ENCODE peak calls at places on chromosomes 16 and 17, in eight cellular contexts. B is gastrocnemius medialis; X is neural progenitor cell; F is cardiac muscle cell; E is HCT116; N is CD8-positive, alpha-beta T cell; D is tibial artery; U is breast epithelium. Y is an unnamed sample. For H3K9me3 and H3K4me1, the result is how much of the 10 kb centered on the place peaks cover.

GRCh38 chr17:82231562-82232321 is 2.9 kb downstream of the SLC16A3 start:
- DNase-seq in B (peak), X (peak), F (peak), E (no peak), N (no peak), D (peak), U (peak), Y (peak)

GRCh38 chr16:87226926-87227650 is 90.1 kb downstream of the C16orf95 start:
- DNase-seq in B (no peak), X (no peak), F (peak), E (no peak), N (no peak), D (peak), U (no peak), Y (no peak)

GRCh38 chr17:67066717-67067116 is 22.4 kb downstream of the CACNG1 start:
- DNase-seq in B (no peak), X (no peak), F (no peak), E (no peak), N (no peak), D (no peak), U (no peak), Y (no peak)

GRCh38 chr16:24337013-24337412 is 80.9 kb downstream of the CACNG3 start:
- DNase-seq in B (no peak), X (no peak), F (no peak), E (no peak), N (no peak), D (no peak), U (no peak), Y (no peak)

GRCh38 chr17:3913531-3914318 is 2.5 kb downstream of the P2RX1 start:
- DNase-seq in B (peak), X (peak), F (peak), E (peak), N (peak), D (peak), U (peak), Y (peak)

GRCh38 chr16:29974291-29975133 is 844 bp downstream of the TAOK2 start:
- DNase-seq in B (no peak), X (peak), F (peak), E (no peak), N (no peak), D (no peak), U (no peak), Y (no peak)

GRCh38 chr17:65423346-65424140 is 137.9 kb downstream of the AXIN2 start:
- DNase-seq in B (no peak), X (no peak), F (no peak), E (no peak), N (no peak), D (no peak), U (no peak), Y (no peak)

GRCh38 chr16:24700549-24701392 is 28.7 kb upstream of the TNRC6A start:
- DNase-seq in B (peak), X (no peak), F (peak), E (peak), N (no peak), D (peak), U (peak), Y (peak)

GRCh38 chr16:67185003-67185865 is 1.5 kb upstream of the MATCAP1 start:
- DNase-seq in B (peak), X (peak), F (peak), E (peak), N (peak), D (peak), U (peak), Y (peak)

GRCh38 chr16:49859139-49859947 is 3.4 kb upstream of the ZNF423 start:
- DNase-seq in B (no peak), X (no peak), F (peak), E (no peak), N (no peak), D (peak), U (peak), Y (no peak)

GRCh38 chr16:28321700-28322411 is 29.5 kb downstream of the SBK1 start:
- DNase-seq in B (no peak), X (peak), F (peak), E (peak), N (peak), D (no peak), U (no peak), Y (no peak)

GRCh38 chr16:89593841-89594240 is 18.3 kb downstream of the CPNE7 start:
- DNase-seq in B (no peak), X (no peak), F (no peak), E (no peak), N (peak), D (no peak), U (no peak), Y (no peak)

GRCh38 chr17:29613371-29613837 is 9.3 kb downstream of the CORO6 start:
- DNase-seq in B (peak), X (peak), F (peak), E (no peak), N (peak), D (peak), U (peak), Y (no peak)
- TF ChIP-seq CTCF in B (peak), X (peak), F (peak), E (no peak), N (peak), D (peak), U (no peak), Y (no peak)

GRCh38 chr16:5422047-5422446 is 324.5 kb upstream of the EEF2KMT start:
- DNase-seq in B (no peak), X (no peak), F (no peak), E (no peak), N (no peak), D (no peak), U (no peak), Y (no peak)
- H3K9me3 ChIP-seq in B (under half), X (under half), F (under half), E (under half), N (under half), D (under half), U (under half), Y (under half)

DNA sequence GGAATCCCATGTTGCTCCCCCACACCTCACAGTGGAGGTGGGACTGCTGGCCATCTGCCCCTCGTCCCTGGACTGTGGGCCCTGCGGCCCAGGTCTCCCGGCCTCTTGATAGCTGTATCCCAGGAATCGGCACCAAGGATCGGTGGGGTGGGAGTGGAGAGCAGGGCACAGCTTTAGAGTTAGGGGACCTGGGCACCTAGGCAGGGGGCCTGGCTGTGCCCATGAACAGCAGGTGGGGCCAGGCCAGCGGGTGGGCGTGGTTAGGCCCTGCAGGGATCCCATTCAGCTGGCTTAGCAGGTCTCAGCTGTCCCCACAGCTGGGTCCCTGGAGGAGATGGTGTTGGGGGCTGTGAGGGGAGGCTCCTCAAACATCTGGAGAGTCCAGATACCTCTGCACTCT is 49.2 kb downstream of the SREBF1 start:
- DNase-seq in B (no peak), X (no peak), F (no peak), E (no peak), N (no peak), D (no peak), U (no peak), Y (no peak)
- H3K4me1 ChIP-seq in B (half or more), X (half or more), F (under half), E (under half), N (under half), D (under half), U (under half), Y (under half)

GRCh38 chr17:38577645-38578173 is 28.0 kb downstream of the SRCIN1 start:
- DNase-seq in B (no peak), X (no peak), F (no peak), E (no peak), N (no peak), D (no peak), U (no peak), Y (no peak)

GRCh38 chr17:38578641-38579480 is 26.9 kb downstream of the SRCIN1 start:
- DNase-seq in B (no peak), X (peak), F (no peak), E (no peak), N (no peak), D (no peak), U (no peak), Y (no peak)

GRCh38 chr17:38578229-38578628 is 27.5 kb downstream of the SRCIN1 start:
- DNase-seq in B (no peak), X (peak), F (no peak), E (no peak), N (no peak), D (no peak), U (no peak), Y (no peak)

GRCh38 chr17:38582069-38582468 is 23.7 kb downstream of the SRCIN1 start:
- DNase-seq in B (no peak), X (no peak), F (no peak), E (no peak), N (no peak), D (no peak), U (no peak), Y (no peak)

DNA sequence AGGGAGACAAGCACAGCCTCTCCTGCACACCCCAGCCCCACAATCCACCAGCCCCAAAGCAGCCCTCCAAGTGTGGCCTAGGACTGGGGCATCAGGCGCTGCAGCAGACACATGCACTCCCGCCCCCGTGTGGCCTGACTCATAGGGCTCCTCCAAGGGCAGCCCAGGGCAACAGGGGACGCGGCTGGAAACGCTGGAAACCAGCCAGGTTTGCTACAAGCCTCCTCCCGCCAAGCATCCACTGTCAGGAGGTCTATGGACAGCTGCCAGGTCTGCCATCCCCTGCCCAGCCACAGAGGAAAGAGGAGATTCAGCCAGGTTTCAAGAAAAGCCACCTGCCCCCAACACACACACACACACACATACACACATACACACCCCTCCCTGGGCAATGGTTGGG is 25.8 kb downstream of the SRCIN1 start:
- DNase-seq in B (no peak), X (peak), F (peak), E (no peak), N (no peak), D (no peak), U (no peak), Y (no peak)
- TF ChIP-seq CTCF in B (no peak), X (peak), F (peak), E (peak), N (no peak), D (no peak), U (no peak), Y (no peak)

GRCh38 chr16:35182043-35182677 is 1722.7 kb downstream of the TP53TG3F start:
- DNase-seq in B (no peak), X (no peak), F (no peak), E (no peak), N (no peak), D (no peak), U (no peak), Y (no peak)
- H3K9me3 ChIP-seq in B (under half), X (under half), F (under half), E (under half), N (under half), D (under half), U (under half), Y (under half)